ENCODE peak calls at places on chromosome 1, in five cellular contexts. E is right lobe of liver, B is aorta, T is adipocyte, G is cardiac muscle cell. S is an unnamed sample.

GRCh38 chr1:8423134-8423701 is 105.3 kb downstream of the SLC45A1 start:
- DNase-seq in E (peak; percentile 68), B (peak; percentile 84), T (peak; percentile 66), G (peak; percentile 57), S (no peak)

GRCh38 chr1:188499690-188500089 is 1670.9 kb downstream of the PLA2G4A start:
- DNase-seq in E (no peak), B (no peak), T (peak; percentile 28), G (peak; percentile 57), S (no peak)

GRCh38 chr1:205939690-205940330 is 3.4 kb downstream of the SLC26A9 start:
- DNase-seq in E (no peak), B (no peak), T (no peak), G (peak; percentile 63), S (peak; percentile 68)

GRCh38 chr1:212283741-212284140 is 1.5 kb upstream of the PPP2R5A start:
- DNase-seq in E (no peak), B (no peak), T (no peak), G (no peak), S (no peak)

GRCh38 chr1:198529414-198529813 is 11.1 kb downstream of the ATP6V1G3 start:
- DNase-seq in E (no peak), B (no peak), T (peak; percentile 94), G (no peak), S (no peak)

GRCh38 chr1:150362721-150363425 is 1.1 kb upstream of the RPRD2 start:
- DNase-seq in E (no peak), B (peak; percentile 39), T (no peak), G (no peak), S (no peak)

GRCh38 chr1:25616932-25617625 is 488 bp downstream of the MAN1C1 start:
- DNase-seq in E (no peak), B (no peak), T (peak; percentile 45), G (peak; percentile 39), S (no peak)

GRCh38 chr1:240491156-240491555 is 120.8 kb downstream of the GREM2 start:
- DNase-seq in E (no peak), B (no peak), T (peak; percentile 39), G (no peak), S (no peak)

GRCh38 chr1:201074018-201074417 is 38.2 kb downstream of the CACNA1S start:
- DNase-seq in E (no peak), B (peak; percentile 46), T (no peak), G (no peak), S (no peak)

GRCh38 chr1:165408518-165408917 is 36.4 kb downstream of the RXRG start:
- DNase-seq in E (no peak), B (no peak), T (peak; percentile 4), G (peak; percentile 67), S (peak; percentile 32)

GRCh38 chr1:155983191-155984023 is 5.1 kb upstream of the ARHGEF2 start:
- DNase-seq in E (no peak), B (peak; percentile 86), T (peak; percentile 98), G (no peak), S (no peak)

GRCh38 chr1:51445346-51446090 is 73.5 kb downstream of the EPS15 start:
- DNase-seq in E (no peak), B (no peak), T (peak; percentile 81), G (no peak), S (no peak)

GRCh38 chr1:110554871-110555801 is 36.2 kb upstream of the KCNA10 start:
- DNase-seq in E (peak; percentile 61), B (peak; percentile 89), T (peak; percentile 38), G (peak; percentile 68), S (peak; percentile 53)
- H3K4me3 ChIP-seq in E (peak overlapping the region; percentile 35), B (no peak overlapping the region), T (peak overlapping the region; percentile 47), G (peak overlapping the region; percentile 14), S (peak overlapping the region; percentile 43)

DNA sequence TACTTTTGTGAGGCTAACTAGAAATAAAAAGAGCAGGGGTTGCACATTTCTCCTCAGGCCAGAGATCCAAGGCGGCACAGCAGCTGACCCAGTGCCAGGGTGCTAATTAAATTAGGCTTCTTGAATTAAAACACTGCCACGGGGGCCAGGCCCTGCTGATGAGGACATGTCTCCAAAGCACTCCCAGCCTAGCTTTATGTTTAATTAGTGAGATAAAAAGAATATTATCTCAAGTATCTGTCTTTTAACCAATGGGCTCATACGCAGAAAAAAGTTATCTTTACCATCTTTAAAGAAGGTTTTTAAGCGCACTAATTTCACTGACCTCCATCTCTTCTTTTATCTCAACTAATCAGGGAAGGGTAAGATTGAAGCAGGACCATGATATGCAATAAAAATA is 36.9 kb upstream of the LRRC53 start:
- DNase-seq in E (no peak), B (no peak), T (no peak), G (no peak), S (no peak)
- H3K4me1 ChIP-seq in E (no peaks in the 10 kb centered on the region), B (no peaks in the 10 kb centered on the region), T (no peaks in the 10 kb centered on the region), G (no peaks in the 10 kb centered on the region), S (no peaks in the 10 kb centered on the region)

GRCh38 chr1:148352470-148353118 is 130.5 kb downstream of the PPIAL4G start:
- DNase-seq in E (no peak), B (no peak), T (no peak), G (no peak), S (no peak)
- H3K4me3 ChIP-seq in E (no peak overlapping the region), B (no peak overlapping the region), T (no peak overlapping the region), G (no peak overlapping the region), S (no peak overlapping the region)

DNA sequence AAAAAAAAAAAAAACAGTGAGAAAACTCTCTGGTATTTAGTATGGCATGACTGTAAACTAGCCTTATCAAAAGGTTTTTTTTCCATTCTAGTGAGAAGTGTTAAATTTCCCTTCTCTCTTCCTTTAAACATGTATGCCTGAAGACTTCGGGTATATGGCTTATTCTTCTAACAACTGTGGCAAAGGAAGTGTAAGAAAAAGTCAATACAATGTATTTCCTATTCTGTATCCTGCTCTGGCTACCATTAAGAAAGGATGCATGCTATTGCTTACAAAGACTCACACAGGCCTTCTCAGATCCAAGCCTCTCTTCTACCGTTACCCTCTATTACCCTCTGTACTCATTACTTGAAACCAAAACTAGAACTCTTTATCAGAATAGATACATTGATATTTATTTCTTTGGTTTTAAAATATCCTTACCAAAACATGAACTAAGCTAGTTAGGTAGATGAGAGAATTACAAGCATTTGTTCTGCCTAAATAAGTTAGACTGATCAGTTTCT is 8.4 kb downstream of the CEPT1 start:
- DNase-seq in E (no peak), B (no peak), T (no peak), G (no peak), S (no peak)
- H3K4me1 ChIP-seq in E (no peaks in the 10 kb centered on the region), B (no peaks in the 10 kb centered on the region), T (peaks cover 4% of the 10 kb centered on the region), G (no peaks in the 10 kb centered on the region), S (no peaks in the 10 kb centered on the region)

GRCh38 chr1:69138172-69138571 is 429.6 kb upstream of the LRRC7 start:
- DNase-seq in E (no peak), B (no peak), T (no peak), G (peak; percentile 24), S (no peak)

DNA sequence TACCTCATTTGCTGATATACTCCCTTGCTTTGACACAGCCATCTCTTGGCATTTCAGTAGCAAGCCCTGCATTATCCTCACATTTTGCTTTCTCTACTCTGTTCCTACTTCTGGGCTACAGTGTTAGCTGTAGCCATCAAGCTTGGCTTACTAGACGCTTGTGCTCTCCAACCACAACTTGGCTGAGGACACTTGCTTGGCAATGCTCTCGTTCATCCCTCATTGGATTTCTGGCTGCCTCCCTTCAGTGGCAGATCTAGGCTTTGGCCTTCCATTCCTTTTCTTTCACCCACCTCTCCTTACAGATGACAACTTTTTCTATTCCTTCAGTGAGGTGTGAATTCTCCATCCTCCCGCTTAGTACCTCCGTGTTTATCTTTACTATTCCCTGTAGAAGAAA is 428.7 kb upstream of the LRRC7 start:
- DNase-seq in E (no peak), B (no peak), T (no peak), G (no peak), S (no peak)
- H3K4me3 ChIP-seq in E (no peak overlapping the region), B (no peak overlapping the region), T (no peak overlapping the region), G (no peak overlapping the region), S (no peak overlapping the region)

GRCh38 chr1:158898722-158899121 is 32.6 kb upstream of the PYHIN1 start:
- DNase-seq in E (no peak), B (no peak), T (no peak), G (no peak), S (no peak)
- H3K4me1 ChIP-seq in E (no peaks in the 10 kb centered on the region), B (no peaks in the 10 kb centered on the region), T (no peaks in the 10 kb centered on the region), G (no peaks in the 10 kb centered on the region), S (no peaks in the 10 kb centered on the region)